ENCODE peak calls at places on chromosomes 1 and 21, in five cellular contexts. E, V, N, A and S are unnamed samples.

GRCh38 chr1:20884513-20884912 is 97.4 kb upstream of the HP1BP3 start:
- DNase-seq in A (no peak), E (peak; percentile 26), N (no peak), V (no peak), S (no peak)

GRCh38 chr1:196608401-196609113 is at the start of gene KCNT2:
- DNase-seq in V (peak; percentile 53), E (peak; percentile 86), A (peak; percentile 27), N (peak; percentile 81), S (peak; percentile 81)

GRCh38 chr1:231241751-231242150 is 739 bp downstream of the GNPAT start:
- DNase-seq in E (no peak), N (peak; percentile 9), A (no peak), V (no peak), S (no peak)

GRCh38 chr1:9767964-9768668 is 55.6 kb downstream of the CLSTN1 start:
- DNase-seq in E (no peak), V (no peak), N (no peak), A (no peak), S (no peak)

GRCh38 chr1:211515090-211516023 is 23.4 kb upstream of the RD3 start:
- DNase-seq in N (peak; percentile 90), A (peak; percentile 96), E (peak; percentile 97), V (peak; percentile 86), S (peak; percentile 78)

GRCh38 chr1:40848530-40849189 is 13.5 kb downstream of the CITED4 start:
- DNase-seq in E (peak; percentile 84), V (peak; percentile 61), N (peak; percentile 70), A (peak; percentile 88), S (peak; percentile 46)

GRCh38 chr1:46221749-46222148 is 18.6 kb downstream of the LURAP1 start:
- DNase-seq in N (no peak), V (no peak), A (no peak), E (no peak), S (peak; percentile 71)

GRCh38 chr21:34644815-34645214 is 24.0 kb upstream of the CLIC6 start:
- DNase-seq in V (no peak), A (peak; percentile 36), N (no peak), E (no peak), S (no peak)

GRCh38 chr1:185585770-185586169 is 148.4 kb upstream of the HMCN1 start:
- DNase-seq in N (no peak), E (no peak), A (no peak), V (no peak), S (no peak)

GRCh38 chr21:42149656-42150457 is 69.1 kb upstream of the ABCG1 start:
- DNase-seq in E (no peak), A (no peak), V (no peak), N (no peak), S (no peak)

GRCh38 chr1:172900359-172900997 is 150.3 kb downstream of the TNFSF18 start:
- DNase-seq in N (no peak), E (no peak), V (no peak), A (no peak), S (no peak)

GRCh38 chr1:23423415-23424170 is 955 bp downstream of the TCEA3 start:
- DNase-seq in E (no peak), A (peak; percentile 93), N (no peak), V (peak; percentile 69), S (no peak)

GRCh38 chr21:35873441-35873840 is 186.9 kb downstream of the SETD4 start:
- DNase-seq in V (no peak), N (no peak), A (no peak), E (no peak), S (no peak)

GRCh38 chr1:154304664-154305337 is 16.1 kb upstream of the AQP10 start:
- DNase-seq in A (no peak), E (no peak), N (no peak), V (no peak), S (no peak)

GRCh38 chr21:42227909-42228708 is 9.2 kb downstream of the ABCG1 start:
- DNase-seq in N (peak; percentile 61), A (peak; percentile 65), E (peak; percentile 94), V (peak; percentile 93), S (no peak)

GRCh38 chr21:45019887-45020537 is 54.4 kb upstream of the ADARB1 start:
- DNase-seq in A (peak; percentile 8), V (no peak), N (no peak), E (no peak), S (no peak)

GRCh38 chr1:159931101-159931816 is 6.0 kb upstream of the TAGLN2 start:
- DNase-seq in E (no peak), V (no peak), A (no peak), N (no peak), S (no peak)

GRCh38 chr1:53703174-53703573 is 35.8 kb downstream of the GLIS1 start:
- DNase-seq in E (no peak), A (no peak), V (no peak), N (no peak), S (no peak)

GRCh38 chr1:206005234-206005633 is 2.0 kb upstream of the RAB7B start:
- DNase-seq in A (no peak), V (no peak), E (no peak), N (no peak), S (no peak)

GRCh38 chr1:53265581-53265980 is 27.3 kb upstream of the MAGOH start:
- DNase-seq in V (no peak), A (no peak), N (no peak), E (no peak), S (no peak)

GRCh38 chr1:27469334-27469733 is 20.6 kb downstream of the WASF2 start:
- DNase-seq in N (no peak), V (no peak), A (no peak), E (peak; percentile 50), S (no peak)

GRCh38 chr1:63274371-63274770 is 48.0 kb upstream of the FOXD3 start:
- DNase-seq in A (no peak), E (no peak), V (no peak), N (no peak), S (no peak)

GRCh38 chr1:60825593-60825992 is 256.8 kb upstream of the NFIA start:
- DNase-seq in A (no peak), N (no peak), V (no peak), E (no peak), S (no peak)
- TF ChIP-seq CTCF in A (no peak), N (peak; percentile 22), V (no peak), E (peak; percentile 38), S (peak; percentile 50)

GRCh38 chr1:39469150-39469549 is 22.3 kb upstream of the BMP8A start:
- DNase-seq in E (no peak), A (no peak), N (no peak), V (no peak), S (no peak)
- TF ChIP-seq CTCF in E (peak; percentile 12), A (no peak), N (no peak), V (no peak), S (no peak)

DNA sequence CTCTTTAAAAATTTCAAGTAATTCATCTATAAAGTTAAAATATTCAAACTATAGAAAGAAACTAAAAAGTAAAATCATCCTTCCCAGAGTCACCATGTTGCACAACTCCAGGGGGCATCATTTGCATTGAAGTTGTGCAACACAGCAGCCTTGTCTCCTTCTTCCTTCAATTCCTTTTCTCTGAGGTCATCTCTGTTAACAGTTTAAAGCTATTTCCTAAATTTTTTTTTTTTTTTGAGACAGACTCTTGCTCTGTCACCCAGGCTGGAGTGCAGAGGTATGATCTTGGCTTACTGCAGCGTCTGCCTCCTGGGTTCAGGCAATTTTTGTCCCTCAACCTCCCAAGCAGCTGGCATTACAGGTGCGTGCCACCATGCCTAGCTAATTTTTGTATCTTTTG is 7.1 kb downstream of the RHBG start:
- DNase-seq in V (no peak), A (no peak), E (peak; percentile 48), N (no peak), S (no peak)
- TF ChIP-seq CTCF in V (no peak), A (no peak), E (peak; percentile 4), N (no peak), S (no peak)

DNA sequence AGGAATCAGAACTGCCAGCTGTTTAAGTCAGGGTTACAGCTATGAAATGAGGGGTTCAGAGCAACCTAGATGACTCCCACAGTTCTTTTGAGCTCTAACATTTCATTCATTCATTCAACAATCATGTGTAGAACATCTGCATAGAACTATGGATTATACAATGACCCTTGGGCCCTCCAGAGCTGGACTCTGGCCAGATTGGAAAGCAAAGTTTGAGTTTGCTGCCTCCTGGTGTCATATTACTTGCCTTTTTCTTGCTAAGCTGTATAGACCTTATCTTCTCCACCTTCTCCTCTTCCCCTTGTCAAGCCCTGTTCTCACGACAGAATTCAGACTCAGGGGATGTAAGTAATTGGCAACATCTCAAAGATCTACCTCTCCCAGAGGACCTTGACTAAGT is 4.0 kb downstream of the CASQ2 start:
- DNase-seq in V (no peak), N (peak; percentile 57), E (peak; percentile 70), A (peak; percentile 55), S (peak; percentile 19)
- TF ChIP-seq CTCF in V (peak; percentile 46), N (no peak), E (peak; percentile 86), A (peak; percentile 53), S (peak; percentile 73)

GRCh38 chr1:99811747-99812146 is 38.4 kb upstream of the AGL start:
- DNase-seq in A (no peak), V (no peak), E (no peak), N (no peak), S (no peak)

GRCh38 chr1:99814373-99814900 is 35.7 kb upstream of the AGL start:
- DNase-seq in A (no peak), E (no peak), V (no peak), N (no peak), S (no peak)

GRCh38 chr1:99806882-99807281 is 40.4 kb upstream of the FRRS1 start:
- DNase-seq in V (no peak), N (no peak), E (no peak), A (no peak), S (no peak)

GRCh38 chr1:99808391-99809115 is 41.6 kb upstream of the AGL start:
- DNase-seq in E (peak; percentile 95), N (peak; percentile 44), A (peak; percentile 28), V (no peak), S (peak; percentile 19)

GRCh38 chr1:99811075-99811474 is 39.1 kb upstream of the AGL start:
- DNase-seq in A (no peak), V (no peak), E (no peak), N (no peak), S (no peak)
- TF ChIP-seq CTCF in A (no peak), V (no peak), E (no peak), N (no peak), S (no peak)

DNA sequence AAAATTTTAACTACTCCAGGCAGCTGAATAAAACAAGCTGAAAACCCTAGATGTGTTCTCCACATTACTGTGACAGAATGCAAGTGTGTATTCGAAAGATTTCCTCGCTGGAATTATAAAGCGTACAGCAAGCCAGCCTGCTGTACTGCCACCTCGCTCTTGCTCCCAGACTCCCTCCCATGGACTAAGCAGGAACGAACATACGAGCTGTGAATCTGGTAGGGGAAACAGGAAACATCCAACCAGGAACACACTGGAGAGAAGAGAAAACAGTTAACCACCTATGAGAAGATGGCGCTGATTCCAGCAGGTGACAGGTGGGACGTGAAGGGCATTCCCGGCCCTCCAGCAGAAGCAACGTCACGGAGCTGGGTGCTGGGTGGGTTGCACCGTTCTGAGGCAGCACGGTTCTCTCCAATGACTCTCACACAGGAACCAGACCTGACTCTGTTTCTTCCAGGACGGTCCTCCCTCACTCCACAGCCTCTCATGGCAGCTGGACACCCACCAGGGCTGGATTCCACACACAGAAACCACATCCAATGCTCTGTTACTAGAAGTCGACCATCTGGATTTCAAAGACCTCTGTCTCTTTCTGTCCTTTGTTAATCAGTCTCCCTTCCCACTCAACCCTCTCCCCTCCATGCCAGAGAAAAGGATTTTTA is 219.2 kb downstream of the RERE start:
- DNase-seq in A (peak; percentile 65), V (no peak), E (peak; percentile 76), N (peak; percentile 34), S (no peak)
- TF ChIP-seq CTCF in A (peak; percentile 69), V (peak; percentile 37), E (peak; percentile 78), N (no peak), S (peak; percentile 36)